ENCODE peak calls at places on chromosome 16, in four cellular contexts. O is myocyte; B is GM12864; E is activated CD8-positive, alpha-beta T cell treated with anti-CD3 and anti-CD28 coated beads, Interleukin-2, amount 10 ng/mL, durations not matched to agents 7 days and 5 days. S is an unnamed sample.

GRCh38 chr16:89827383-89828198 is 684 bp upstream of the SPIRE2 start:
- DNase-seq in O (peak; percentile 70), B (no peak), E (no peak), S (no peak)

GRCh38 chr16:86573646-86574508 is 4.5 kb upstream of the FOXL1 start:
- DNase-seq in E (no peak), B (no peak), O (no peak), S (no peak)

GRCh38 chr16:89057738-89058137 is 35.9 kb upstream of the ACSF3 start:
- DNase-seq in E (no peak), O (no peak), B (no peak), S (no peak)

GRCh38 chr16:83995756-83996155 is 27.7 kb downstream of the NECAB2 start:
- DNase-seq in E (peak; percentile 26), O (no peak), B (no peak), S (no peak)

GRCh38 chr16:57178296-57178695 is 7.5 kb downstream of the PSME3IP1 start:
- DNase-seq in O (no peak), E (no peak), B (no peak), S (no peak)

GRCh38 chr16:30748634-30749445 is 615 bp downstream of the PHKG2 start:
- DNase-seq in O (peak; percentile 34), B (no peak), E (peak; percentile 47), S (no peak)

GRCh38 chr16:85148959-85149358 is 36.7 kb upstream of the CIBAR2 start:
- DNase-seq in E (no peak), B (no peak), O (no peak), S (no peak)

GRCh38 chr16:28563218-28563617 is 9.5 kb downstream of the SGF29 start:
- DNase-seq in E (no peak), B (no peak), O (no peak), S (no peak)

GRCh38 chr16:67951485-67951884 is 7.6 kb upstream of the LCAT start:
- DNase-seq in E (no peak), B (no peak), O (peak; percentile 87), S (no peak)

GRCh38 chr16:31351937-31352315 is 3.0 kb upstream of the ITGAX start:
- DNase-seq in B (no peak), E (peak; percentile 32), O (no peak), S (no peak)

GRCh38 chr16:49278944-49279725 is 2.5 kb downstream of the CBLN1 start:
- DNase-seq in B (no peak), E (no peak), O (no peak), S (no peak)

GRCh38 chr16:73166972-73167550 is 119.1 kb upstream of the ZFHX3 start:
- DNase-seq in E (no peak), O (no peak), B (no peak), S (no peak)

GRCh38 chr16:80993293-80993691 is 13.4 kb downstream of the CMC2 start:
- DNase-seq in O (peak; percentile 76), B (no peak), E (no peak), S (no peak)